ENCODE peak calls at places on chromosomes 5 and 9, in ten cellular contexts. F, T, Z, M, S, L, K, C, H and V are unnamed samples.

GRCh38 chr5:171893290-171893890 is 107.8 kb downstream of the SMIM23 start:
- DNase-seq in S (no peak), H (no peak), F (no peak), K (no peak), T (no peak), L (no peak), C (peak; percentile 52), M (no peak), Z (no peak), V (peak; percentile 29)

GRCh38 chr9:131500377-131500776 is 2.3 kb upstream of the POMT1 start:
- DNase-seq in L (no peak), S (no peak), K (peak; percentile 53), C (no peak), H (no peak), Z (no peak), F (no peak), M (peak; percentile 11), T (peak; percentile 77), V (no peak)

GRCh38 chr9:27112235-27112634 is 3.2 kb downstream of the TEK start:
- DNase-seq in C (no peak), L (no peak), Z (no peak), S (no peak), H (no peak), T (no peak), K (no peak), M (no peak), F (no peak), V (no peak)

GRCh38 chr5:68299105-68299504 is 83.5 kb downstream of the PIK3R1 start:
- DNase-seq in L (no peak), F (no peak), T (no peak), S (no peak), Z (no peak), K (no peak), C (no peak), M (no peak), H (no peak), V (no peak)

GRCh38 chr5:34484591-34485228 is 171.4 kb upstream of the RAI14 start:
- DNase-seq in K (no peak), H (no peak), S (no peak), F (no peak), Z (no peak), M (no peak), C (no peak), L (no peak), T (no peak), V (no peak)

GRCh38 chr5:110018509-110018908 is 328.8 kb downstream of the MAN2A1 start:
- DNase-seq in H (no peak), K (no peak), Z (no peak), T (no peak), L (no peak), C (no peak), F (no peak), M (no peak), S (peak; percentile 41), V (no peak)

GRCh38 chr5:109345699-109346098 is 64.1 kb downstream of the PJA2 start:
- DNase-seq in C (no peak), K (no peak), M (no peak), H (no peak), Z (no peak), T (no peak), L (no peak), S (no peak), F (no peak), V (no peak)

GRCh38 chr5:73532195-73532594 is 33.2 kb downstream of the ANKRA2 start:
- DNase-seq in M (no peak), L (no peak), F (no peak), C (no peak), T (no peak), S (no peak), H (no peak), K (no peak), Z (no peak), V (no peak)

GRCh38 chr5:132474131-132474723 is 16.3 kb downstream of the IRF1 start:
- DNase-seq in T (no peak), M (no peak), F (no peak), Z (no peak), K (no peak), L (no peak), H (no peak), C (no peak), S (no peak), V (no peak)

GRCh38 chr9:129944501-129945116 is 98.4 kb downstream of the FNBP1 start:
- DNase-seq in T (no peak), L (no peak), K (peak; percentile 21), F (no peak), Z (no peak), S (no peak), M (peak; percentile 58), C (no peak), H (no peak), V (no peak)

GRCh38 chr9:98104445-98104881 is 14.6 kb downstream of the TRIM14 start:
- DNase-seq in C (no peak), Z (no peak), L (no peak), K (no peak), M (no peak), S (peak; percentile 30), T (no peak), F (no peak), H (no peak), V (no peak)

GRCh38 chr5:6780802-6781391 is 67.7 kb downstream of the TENT4A start:
- DNase-seq in H (no peak), C (no peak), M (peak; percentile 15), K (no peak), S (no peak), L (no peak), Z (no peak), F (no peak), T (no peak), V (no peak)

GRCh38 chr9:124489222-124489621 is 18.0 kb downstream of the NR5A1 start:
- DNase-seq in Z (no peak), T (no peak), F (no peak), M (no peak), C (no peak), L (no peak), S (no peak), H (no peak), K (no peak), V (no peak)

GRCh38 chr5:160926428-160926827 is 74.4 kb upstream of the ATP10B start:
- DNase-seq in H (no peak), F (peak; percentile 52), T (no peak), M (peak; percentile 79), L (peak; percentile 50), S (no peak), Z (no peak), C (no peak), K (no peak), V (no peak)

GRCh38 chr5:158968160-158968559 is 131.6 kb downstream of the EBF1 start:
- DNase-seq in F (no peak), L (no peak), T (no peak), H (no peak), S (no peak), C (no peak), Z (no peak), K (no peak), M (no peak), V (no peak)

GRCh38 chr5:158967566-158967965 is 132.2 kb downstream of the EBF1 start:
- DNase-seq in K (no peak), M (no peak), L (no peak), C (no peak), S (no peak), T (no peak), Z (no peak), H (no peak), F (no peak), V (no peak)

GRCh38 chr5:158970569-158971014 is 129.1 kb downstream of the EBF1 start:
- DNase-seq in T (no peak), H (no peak), M (no peak), F (no peak), S (no peak), Z (no peak), L (no peak), K (no peak), C (no peak), V (no peak)

GRCh38 chr5:158966691-158967090 is 133.0 kb downstream of the EBF1 start:
- DNase-seq in C (no peak), S (no peak), K (no peak), M (no peak), Z (no peak), H (no peak), F (no peak), L (no peak), T (no peak), V (no peak)
- H3K27ac ChIP-seq in C (no peak overlapping the region), S (no peak overlapping the region), K (no peak overlapping the region), M (no peak overlapping the region), Z (no peak overlapping the region), H (no peak overlapping the region), F (no peak overlapping the region), L (no peak overlapping the region), T (no peak overlapping the region), V (no peak overlapping the region)

DNA sequence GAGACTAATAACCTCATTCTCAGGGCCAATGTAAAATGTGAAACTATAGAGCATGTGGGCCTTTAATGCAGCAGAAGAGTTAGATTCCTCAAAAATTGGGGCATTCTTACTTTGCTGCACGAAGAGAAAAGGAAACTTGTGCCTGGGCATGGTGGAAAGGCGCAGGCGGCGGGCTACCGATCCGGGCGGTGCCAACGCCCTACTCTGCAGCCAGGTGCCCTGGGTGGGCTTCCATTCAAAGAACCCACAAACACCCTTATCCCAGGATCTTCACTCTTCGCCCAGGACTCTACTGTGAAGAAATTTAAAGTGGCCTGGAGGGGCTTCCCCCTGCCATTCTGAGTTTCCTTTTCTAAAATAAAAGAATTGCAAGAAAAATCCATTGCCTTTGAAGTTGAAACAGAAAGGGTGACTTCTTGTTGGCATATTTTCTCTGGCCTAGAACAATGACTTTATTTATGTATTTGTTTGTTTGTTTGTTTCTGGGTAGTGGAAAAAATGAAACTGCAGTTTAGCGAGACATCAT is 124.9 kb downstream of the TMEM161B start:
- DNase-seq in C (no peak), S (peak; percentile 60), K (no peak), M (no peak), F (no peak), T (no peak), Z (no peak), H (no peak), L (peak; percentile 35), V (no peak)
- H3K27me3 ChIP-seq in C (peaks cover 50% of the 10 kb centered on the region), S (no peaks in the 10 kb centered on the region), K (peaks cover 49% of the 10 kb centered on the region), M (no peaks in the 10 kb centered on the region), F (peaks cover 19% of the 10 kb centered on the region), T (no peaks in the 10 kb centered on the region), Z (peaks cover 95% of the 10 kb centered on the region), H (peaks cover 66% of the 10 kb centered on the region), L (peaks cover 30% of the 10 kb centered on the region), V (peaks cover 47% of the 10 kb centered on the region)

DNA sequence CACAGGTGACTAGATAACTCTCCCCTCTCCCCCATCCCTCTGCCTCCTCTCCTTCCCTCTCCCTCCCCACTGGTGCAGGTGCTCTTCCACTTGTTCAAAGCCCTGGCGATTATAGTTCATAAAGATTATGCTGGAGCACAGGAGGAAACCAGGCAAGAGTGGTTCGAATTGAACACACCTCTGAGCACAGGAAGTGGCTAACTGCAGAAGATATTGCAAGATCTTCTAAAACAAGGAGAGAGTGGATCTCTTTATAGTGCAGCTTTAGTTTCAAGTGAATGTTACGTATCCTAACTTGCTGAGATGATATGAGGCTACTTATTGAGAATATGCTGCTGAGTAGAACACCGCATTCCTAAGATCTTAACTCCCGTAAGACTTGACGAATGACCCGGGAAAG is 178.4 kb downstream of the GOLPH3 start:
- DNase-seq in K (no peak), H (no peak), S (no peak), L (no peak), Z (no peak), T (no peak), M (no peak), C (no peak), F (no peak), V (no peak)
- H3K4me3 ChIP-seq in K (no peak overlapping the region), H (no peak overlapping the region), S (no peak overlapping the region), L (no peak overlapping the region), Z (no peak overlapping the region), T (no peak overlapping the region), M (no peak overlapping the region), C (no peak overlapping the region), F (no peak overlapping the region), V (no peak overlapping the region)

GRCh38 chr9:113715086-113715485 is 161.0 kb upstream of the ZNF618 start:
- DNase-seq in M (no peak), Z (no peak), F (no peak), C (peak; percentile 58), S (no peak), H (no peak), T (no peak), L (no peak), K (no peak), V (peak; percentile 20)
- H3K27ac ChIP-seq in M (no peak overlapping the region), Z (no peak overlapping the region), F (no peak overlapping the region), C (no peak overlapping the region), S (no peak overlapping the region), H (no peak overlapping the region), T (no peak overlapping the region), L (no peak overlapping the region), K (no peak overlapping the region), V (no peak overlapping the region)